ENCODE peak calls at places on chromosomes 4 and X, in six cellular contexts. S is GM12891, V is HepG2, B is H1, O is K562, H is GM12878. W is an unnamed sample.

GRCh38 chrX:103477496-103477895 is 41.8 kb downstream of the RAB40A start:
- DNase-seq in S (no peak), V (no peak), B (no peak), O (no peak), H (no peak), W (no peak)

GRCh38 chr4:7196731-7197130 is 4.4 kb downstream of the SORCS2 start:
- DNase-seq in S (no peak), V (no peak), B (no peak), O (no peak), H (no peak), W (no peak)

GRCh38 chr4:184170996-184171395 is 46.7 kb downstream of the ENPP6 start:
- DNase-seq in S (no peak), V (no peak), B (no peak), O (no peak), H (no peak), W (no peak)

GRCh38 chr4:122152699-122153328 is 683 bp downstream of the BLTP1 start:
- DNase-seq in S (peak; percentile 15), V (peak; percentile 9), B (no peak), O (peak; percentile 37), H (no peak), W (peak; percentile 24)

GRCh38 chr4:109313168-109314133 is 11.0 kb upstream of the COL25A1 start:
- DNase-seq in S (no peak), V (no peak), B (no peak), O (no peak), H (no peak), W (no peak)

GRCh38 chr4:74033721-74034120 is 4.8 kb downstream of the CXCL3 start:
- DNase-seq in S (no peak), V (no peak), B (no peak), O (no peak), H (no peak), W (no peak)

GRCh38 chrX:57519578-57520118 is 72.2 kb upstream of the ZXDB start:
- DNase-seq in S (no peak), V (peak; percentile 0), B (no peak), O (no peak), H (no peak), W (no peak)

GRCh38 chr4:69748176-69748575 is 12.2 kb downstream of the SULT1B1 start:
- DNase-seq in S (no peak), V (no peak), B (no peak), O (no peak), H (no peak), W (no peak)

GRCh38 chr4:112147697-112148096 is 2.4 kb downstream of the FAM241A start:
- DNase-seq in S (no peak), V (no peak), B (no peak), O (no peak), H (no peak), W (no peak)

GRCh38 chrX:9555354-9555753 is 90.5 kb downstream of the TBL1X start:
- DNase-seq in S (no peak), V (no peak), B (no peak), O (peak; percentile 37), H (no peak), W (no peak)

GRCh38 chr4:125244848-125245450 is 69.8 kb upstream of the FAT4 start:
- DNase-seq in S (no peak), V (no peak), B (no peak), O (no peak), H (no peak), W (no peak)

GRCh38 chr4:5361968-5362367 is 310.7 kb downstream of the STK32B start:
- DNase-seq in S (no peak), V (no peak), B (no peak), O (peak; percentile 31), H (no peak), W (no peak)

GRCh38 chr4:186240452-186240847 is 13.1 kb downstream of the KLKB1 start:
- DNase-seq in S (no peak), V (no peak), B (no peak), O (no peak), H (no peak), W (no peak)

GRCh38 chr4:141410839-141411238 is 190.1 kb downstream of the ZNF330 start:
- DNase-seq in S (no peak), V (no peak), B (no peak), O (no peak), H (no peak), W (no peak)

GRCh38 chrX:94053575-94053974 is 379.6 kb downstream of the FAM133A start:
- DNase-seq in S (no peak), V (no peak), B (no peak), O (no peak), H (no peak), W (no peak)

GRCh38 chrX:78527263-78527662 is 131.9 kb downstream of the RTL3 start:
- DNase-seq in S (no peak), V (no peak), B (no peak), O (no peak), H (no peak), W (no peak)

GRCh38 chr4:89295415-89295927 is 12.1 kb downstream of the GPRIN3 start:
- DNase-seq in S (no peak), V (no peak), B (no peak), O (no peak), H (no peak), W (no peak)

GRCh38 chrX:140971385-140971784 is 31.0 kb upstream of the SPANXB1 start:
- DNase-seq in S (no peak), V (no peak), B (no peak), O (no peak), H (no peak), W (no peak)

GRCh38 chr4:25810815-25811690 is 51.7 kb downstream of the SEL1L3 start:
- DNase-seq in S (no peak), V (peak; percentile 60), B (no peak), O (no peak), H (no peak), W (no peak)

GRCh38 chrX:103817502-103817901 is 14.6 kb downstream of the RAB9B start:
- DNase-seq in S (no peak), V (peak; percentile 10), B (no peak), O (peak; percentile 64), H (peak; percentile 11), W (no peak)

GRCh38 chr4:113445286-113445685 is 316.3 kb downstream of the CAMK2D start:
- DNase-seq in S (no peak), V (no peak), B (no peak), O (no peak), H (no peak), W (no peak)

GRCh38 chr4:94559351-94559806 is 107.6 kb downstream of the PDLIM5 start:
- DNase-seq in S (no peak), V (no peak), B (no peak), O (no peak), H (no peak), W (no peak)

GRCh38 chrX:132837971-132838370 is 120.5 kb downstream of the HS6ST2 start:
- DNase-seq in S (no peak), V (no peak), B (no peak), O (no peak), H (no peak), W (no peak)

GRCh38 chr4:131531087-131531486 is 1618.0 kb upstream of the PCDH10 start:
- DNase-seq in S (no peak), V (no peak), B (no peak), O (peak; percentile 12), H (no peak), W (no peak)

GRCh38 chrX:43559643-43560042 is 96.5 kb upstream of the MAOA start:
- DNase-seq in S (no peak), V (peak; percentile 39), B (peak; percentile 53), O (peak; percentile 20), H (no peak), W (no peak)

GRCh38 chrX:16427668-16428067 is 222.3 kb upstream of the S100G start:
- DNase-seq in S (no peak), V (no peak), B (no peak), O (no peak), H (no peak), W (no peak)

GRCh38 chr4:71259305-71259704 is 79.5 kb upstream of the SLC4A4 start:
- DNase-seq in S (no peak), V (no peak), B (no peak), O (no peak), H (no peak), W (no peak)

GRCh38 chrX:68196939-68197791 is 236.1 kb downstream of the OPHN1 start:
- DNase-seq in S (no peak), V (peak; percentile 31), B (peak; percentile 33), O (peak; percentile 63), H (no peak), W (peak; percentile 13)

GRCh38 chr4:189143255-189143654 is 797.4 kb upstream of the FRG1 start:
- DNase-seq in S (no peak), V (no peak), B (no peak), O (no peak), H (no peak), W (no peak)

GRCh38 chr4:38237139-38237538 is 276.9 kb downstream of the PTTG2 start:
- DNase-seq in S (no peak), V (peak; percentile 35), B (no peak), O (no peak), H (no peak), W (no peak)

GRCh38 chr4:164221631-164222030 is 532.3 kb upstream of the SMIM31 start:
- DNase-seq in S (no peak), V (no peak), B (no peak), O (no peak), H (no peak), W (no peak)

GRCh38 chr4:172631832-172632231 is 536.8 kb upstream of the GALNT7 start:
- DNase-seq in S (no peak), V (no peak), B (no peak), O (no peak), H (no peak), W (no peak)

GRCh38 chr4:172630289-172630688 is 538.3 kb upstream of the GALNT7 start:
- DNase-seq in S (no peak), V (no peak), B (no peak), O (no peak), H (no peak), W (no peak)

DNA sequence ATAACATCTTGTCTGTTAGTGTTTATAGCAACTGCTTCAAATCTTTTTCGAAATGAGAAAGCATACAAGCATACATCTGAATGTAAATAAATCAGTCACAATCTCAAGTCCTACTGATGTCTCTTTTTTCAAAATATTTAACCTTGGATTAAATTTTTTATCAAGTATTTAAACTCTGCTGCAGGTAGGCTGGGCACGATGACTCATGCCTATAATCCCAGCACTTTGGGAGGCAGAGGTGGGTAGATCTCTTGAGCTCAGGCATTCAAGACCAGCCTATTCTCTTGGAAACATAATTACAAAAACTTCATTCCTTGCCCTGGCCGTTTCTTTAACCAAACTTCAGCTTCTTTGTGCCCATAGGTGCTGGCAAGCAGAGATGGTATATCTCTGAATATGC is 540.3 kb upstream of the GALNT7 start:
- DNase-seq in S (no peak), V (no peak), B (no peak), O (no peak), H (no peak), W (no peak)
- TF ChIP-seq POLR2A in S (no peak), V (no peak), B (no peak), O (no peak), H (no peak), W (no peak)

GRCh38 chr4:33551244-33551643 is 2693.1 kb downstream of the ARAP2 start:
- DNase-seq in S (no peak), V (no peak), B (no peak), O (no peak), H (no peak), W (no peak)
- TF ChIP-seq TAF1 in S (no peak), V (no peak), B (no peak), O (no peak), H (no peak), W (no peak)

GRCh38 chr4:75549019-75549418 is 6.8 kb upstream of the ODAPH start:
- DNase-seq in S (no peak), V (no peak), B (no peak), O (no peak), H (no peak), W (no peak)
- TF ChIP-seq POLR2AphosphoS5 in S (no peak), V (no peak), B (no peak), O (no peak), H (no peak), W (no peak)

GRCh38 chrX:48737213-48737938 is 24.2 kb upstream of the GLOD5 start:
- DNase-seq in S (peak; percentile 64), V (peak; percentile 95), B (peak; percentile 78), O (peak; percentile 98), H (peak; percentile 86), W (peak; percentile 66)
- TF ChIP-seq POLR2A in S (peak; percentile 82), V (peak; percentile 54), B (no peak), O (peak; percentile 86), H (peak; percentile 70), W (peak; percentile 70)